ENCODE peak calls at places on chromosome 13, in seven cellular contexts. E is IMR-90, C is mesenchymal stem cell, Z is H1, F is mesendoderm, S is neuronal stem cell, Q is trophoblast cell. L is an unnamed sample.

GRCh38 chr13:43478178-43478577 is 308.6 kb downstream of the ENOX1 start:
- DNase-seq in Q (no peak), C (no peak), S (no peak), Z (no peak), F (no peak), E (no peak), L (no peak)

GRCh38 chr13:23467048-23467931 is 33.8 kb upstream of the SACS start:
- DNase-seq in C (peak), F (no peak), Z (no peak), Q (no peak), E (peak), S (no peak), L (no peak)

GRCh38 chr13:94249512-94249911 is 230.0 kb downstream of the DCT start:
- DNase-seq in C (peak), E (peak), Z (no peak), S (peak), F (peak), Q (no peak), L (no peak)

GRCh38 chr13:102710261-102710679 is 15.4 kb upstream of the METTL21C start:
- DNase-seq in Z (no peak), E (peak), Q (peak), S (no peak), C (peak), F (no peak), L (no peak)

GRCh38 chr13:28415994-28416411 is 78.9 kb downstream of the FLT1 start:
- DNase-seq in Q (peak), Z (no peak), C (no peak), E (no peak), F (no peak), S (no peak), L (no peak)

GRCh38 chr13:71913717-71914116 is 46.7 kb upstream of the DACH1 start:
- DNase-seq in C (no peak), S (no peak), F (no peak), Q (no peak), Z (no peak), E (no peak), L (no peak)

GRCh38 chr13:31310356-31310755 is 110.6 kb downstream of the B3GLCT start:
- DNase-seq in Z (no peak), S (no peak), E (no peak), F (no peak), C (no peak), Q (no peak), L (no peak)

GRCh38 chr13:90453342-90453741 is 894.1 kb upstream of the MIR17HG start:
- DNase-seq in Q (no peak), E (no peak), C (no peak), S (no peak), F (no peak), Z (no peak), L (no peak)

GRCh38 chr13:114110091-114110829 is 22.2 kb downstream of the RASA3 start:
- DNase-seq in E (no peak), Z (no peak), F (peak), S (no peak), C (peak), Q (no peak), L (peak)

GRCh38 chr13:81929988-81930387 is 1589.1 kb upstream of the SPRY2 start:
- DNase-seq in C (peak), F (peak), E (no peak), Z (no peak), S (peak), Q (no peak), L (peak)

DNA sequence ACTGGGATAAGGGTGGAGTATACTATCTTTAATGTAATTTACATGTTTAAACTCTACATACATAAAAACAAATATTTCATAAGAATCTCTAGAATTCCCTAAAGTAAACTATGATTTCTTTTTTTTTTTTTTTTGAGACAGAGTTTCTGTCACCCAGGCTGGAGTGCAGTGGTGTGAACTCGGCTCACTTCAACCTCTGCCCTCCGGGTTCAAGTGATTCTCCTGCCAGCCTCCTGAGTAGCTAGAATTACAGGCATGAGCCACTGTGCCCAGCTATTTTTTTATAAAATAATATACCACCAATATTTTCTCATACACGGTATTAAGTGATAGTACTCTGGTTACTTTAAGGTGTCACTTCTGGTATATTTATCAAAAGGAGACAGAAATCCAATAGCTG is 105.8 kb downstream of the SLC25A15 start:
- DNase-seq in F (no peak), Q (no peak), E (no peak), Z (no peak), C (no peak), S (no peak), L (no peak)
- H2BK120ac ChIP-seq in F (no peak), Q (no peak), E (no peak), Z (no peak), C (no peak), S (no peak), L (no peak)

DNA sequence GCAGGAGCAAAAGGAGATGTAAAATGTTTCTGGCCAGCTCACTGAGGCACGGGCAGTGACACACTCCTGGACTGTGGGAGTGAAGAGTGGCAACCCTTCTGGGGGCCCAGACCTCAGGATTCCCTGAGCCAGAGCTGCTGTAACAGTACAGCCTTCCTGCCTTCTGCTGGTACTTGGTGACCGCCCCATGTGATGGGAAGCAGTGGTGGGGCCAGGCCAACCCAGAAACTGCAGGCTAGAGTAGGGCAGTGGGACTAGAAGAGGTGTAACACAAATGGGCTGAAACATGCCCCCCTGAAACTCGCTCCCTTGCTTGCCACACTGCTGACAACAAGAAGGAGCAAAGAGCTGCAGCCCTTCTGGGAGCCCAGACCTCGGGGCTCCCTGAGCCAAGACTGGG is 217.1 kb upstream of the TRPC4 start:
- DNase-seq in Z (no peak), C (no peak), S (no peak), F (no peak), Q (no peak), E (no peak), L (no peak)
- H2BK120ac ChIP-seq in Z (no peak), C (no peak), S (no peak), F (no peak), Q (no peak), E (no peak), L (no peak)

DNA sequence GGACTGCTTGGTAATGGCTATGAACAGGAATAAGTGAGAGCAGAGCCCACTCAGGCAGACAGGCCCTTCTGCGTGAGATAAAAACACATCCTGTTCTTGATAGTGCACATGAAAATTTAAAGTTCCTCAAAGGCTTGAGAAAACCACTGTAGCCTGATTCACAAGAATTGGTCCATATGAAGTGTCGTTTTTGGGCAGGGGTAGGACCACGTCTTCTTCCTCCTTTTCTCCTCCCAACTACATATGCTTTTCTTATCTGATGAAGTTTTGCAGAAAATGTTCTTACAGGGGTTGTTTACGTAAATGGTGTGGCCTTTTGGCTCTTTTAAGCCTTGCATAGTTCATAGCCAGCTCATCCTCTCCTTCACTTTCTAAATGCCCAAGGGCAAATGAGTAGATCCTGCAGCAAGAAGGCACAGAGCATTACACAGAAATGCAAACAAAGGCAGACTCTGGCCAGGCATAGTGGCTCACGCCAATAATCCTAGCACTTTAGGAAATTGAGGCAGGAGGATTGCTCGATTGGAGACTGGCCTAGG is 53.8 kb downstream of the RNF6 start:
- DNase-seq in C (peak), S (no peak), Q (peak), E (peak), Z (no peak), F (no peak), L (no peak)
- H2BK120ac ChIP-seq in C (no peak), S (no peak), Q (no peak), E (no peak), Z (no peak), F (no peak), L (no peak)

DNA sequence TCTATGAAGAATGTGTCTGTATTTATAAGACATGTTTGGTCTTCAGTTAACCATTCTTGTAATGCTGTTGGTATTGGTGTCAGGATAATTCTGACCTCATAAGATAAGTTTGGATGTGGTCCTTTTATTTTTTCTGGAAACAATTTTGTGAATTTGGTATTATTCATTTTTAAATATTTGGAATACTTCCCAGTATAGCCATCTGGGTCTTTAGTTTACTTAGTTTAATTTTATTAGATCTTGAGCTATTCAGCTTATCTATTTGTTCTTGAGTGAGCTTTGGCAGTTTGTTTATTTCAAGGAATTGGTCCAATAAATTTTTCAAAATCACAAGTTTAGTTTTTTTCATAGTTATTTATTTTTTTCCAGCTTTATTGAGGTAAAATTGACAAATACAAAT is 335.4 kb upstream of the PCDH20 start:
- DNase-seq in Q (no peak), S (no peak), E (no peak), Z (no peak), C (no peak), F (no peak), L (no peak)
- H2BK120ac ChIP-seq in Q (no peak), S (no peak), E (no peak), Z (no peak), C (no peak), F (no peak), L (no peak)

DNA sequence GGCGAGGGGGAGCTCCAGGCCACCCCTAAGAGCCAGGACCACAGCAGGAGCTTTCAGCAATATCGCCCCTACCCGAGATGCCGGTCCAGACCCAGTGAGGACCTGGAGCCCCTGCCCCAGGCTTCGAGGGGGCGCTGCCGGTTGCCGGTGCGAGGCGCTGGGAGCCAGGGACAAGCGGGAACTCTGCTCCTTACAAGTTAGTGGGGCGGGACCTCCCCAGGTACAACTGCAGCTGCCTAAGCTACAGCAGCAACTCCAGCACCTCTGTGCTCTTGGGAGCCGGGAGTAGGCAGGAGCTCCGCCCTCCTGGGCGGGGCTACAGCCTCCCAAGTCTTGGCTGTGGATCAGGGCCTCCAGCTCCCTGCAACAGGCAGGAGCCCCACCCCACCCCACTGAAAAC is 15.2 kb upstream of the TSC22D1 start:
- DNase-seq in Z (peak), Q (no peak), E (no peak), S (no peak), F (peak), C (no peak), L (peak)
- H2BK120ac ChIP-seq in Z (no peak), Q (no peak), E (no peak), S (peak), F (no peak), C (no peak), L (no peak)

GRCh38 chr13:107960301-107960700 is 255.0 kb downstream of the LIG4 start:
- DNase-seq in S (no peak), Q (no peak), E (no peak), F (peak), C (no peak), Z (no peak), L (no peak)
- H2BK120ac ChIP-seq in S (no peak), Q (no peak), E (no peak), F (no peak), C (no peak), Z (no peak), L (no peak)

L was measured in H9.